ENCODE peak calls at places on chromosomes 16 and 17, in eight cellular contexts. R, D, F, J, M, H, O and T are unnamed samples.
A peak's percentile ranks its signal among the peaks of the same experiment; 100 is the strongest.

GRCh38 chr16:65697516-65697915 is 575.7 kb upstream of the CDH11 start:
- DNase-seq in F (no peak), H (no peak), J (no peak), M (no peak), O (no peak), R (no peak), D (no peak), T (no peak)

GRCh38 chr16:80912651-80913050 is 94.0 kb downstream of the CMC2 start:
- DNase-seq in F (no peak), H (no peak), J (no peak), R (no peak), O (no peak), M (no peak), D (no peak), T (no peak)

GRCh38 chr17:50423553-50424159 is 2.4 kb upstream of the ACSF2 start:
- DNase-seq in M (peak; percentile 67), R (no peak), H (peak; percentile 90), O (peak; percentile 66), D (peak; percentile 32), J (peak; percentile 45), F (peak; percentile 77), T (peak; percentile 15)

GRCh38 chr17:42775534-42776098 is 2.4 kb downstream of the VPS25 start:
- DNase-seq in J (no peak), R (peak; percentile 7), H (no peak), D (no peak), F (no peak), O (peak; percentile 57), M (no peak), T (no peak)

GRCh38 chr17:74513987-74514631 is 17.2 kb downstream of the CD300LB start:
- DNase-seq in H (peak; percentile 11), F (peak; percentile 88), O (peak; percentile 80), R (peak; percentile 10), J (peak; percentile 29), M (peak; percentile 74), D (peak; percentile 77), T (peak; percentile 87)

GRCh38 chr16:87828071-87828971 is 41.0 kb downstream of the SLC7A5 start:
- DNase-seq in H (peak; percentile 52), M (peak; percentile 86), R (no peak), J (no peak), F (no peak), O (no peak), D (no peak), T (peak; percentile 80)

GRCh38 chr16:77277571-77277970 is 78.4 kb downstream of the SYCE1L start:
- DNase-seq in D (no peak), H (no peak), F (no peak), J (no peak), O (no peak), M (no peak), R (no peak), T (no peak)

GRCh38 chr17:49567104-49567521 is 8.6 kb upstream of the NXPH3 start:
- DNase-seq in F (no peak), D (no peak), O (no peak), M (no peak), J (no peak), H (no peak), R (no peak), T (no peak)

GRCh38 chr16:69084301-69084700 is 21.2 kb upstream of the HAS3 start:
- DNase-seq in D (no peak), O (peak; percentile 60), M (no peak), J (no peak), F (no peak), H (no peak), R (no peak), T (no peak)

GRCh38 chr17:49779730-49780220 is 8.7 kb upstream of the KAT7 start:
- DNase-seq in O (peak; percentile 95), M (peak; percentile 56), H (peak; percentile 6), J (peak; percentile 57), F (peak; percentile 34), D (peak; percentile 26), R (peak; percentile 36), T (peak; percentile 61)

GRCh38 chr17:45284176-45285140 is 22.6 kb upstream of the SPATA32 start:
- DNase-seq in J (no peak), D (peak; percentile 43), R (peak; percentile 19), F (no peak), O (no peak), H (no peak), M (peak; percentile 64), T (peak; percentile 46)

GRCh38 chr16:14215941-14216340 is 144.8 kb downstream of the MRTFB start:
- DNase-seq in R (no peak), M (no peak), D (no peak), F (no peak), H (no peak), J (no peak), O (no peak), T (no peak)

GRCh38 chr17:48492401-48493298 is 38.2 kb downstream of the HOXB1 start:
- DNase-seq in R (peak; percentile 59), D (peak; percentile 72), J (peak; percentile 81), H (peak; percentile 59), M (peak; percentile 54), F (no peak), O (peak; percentile 86), T (no peak)

GRCh38 chr16:19005561-19006445 is 22.1 kb downstream of the TMC7 start:
- DNase-seq in R (no peak), J (no peak), H (peak; percentile 76), O (peak; percentile 54), F (peak; percentile 78), D (peak; percentile 61), M (no peak), T (no peak)

GRCh38 chr17:64775701-64776570 is 113.8 kb upstream of the SMURF2 start:
- DNase-seq in O (peak; percentile 12), R (no peak), F (no peak), D (no peak), J (no peak), M (no peak), H (no peak), T (no peak)
- H3K4me2 ChIP-seq in O (no peak overlapping the region), R (no peak overlapping the region), F (peak overlapping the region; percentile 79), D (peak overlapping the region; percentile 99), J (peak overlapping the region; percentile 89), M (peak overlapping the region; percentile 92), H (no peak overlapping the region), T (peak overlapping the region; percentile 79)

DNA sequence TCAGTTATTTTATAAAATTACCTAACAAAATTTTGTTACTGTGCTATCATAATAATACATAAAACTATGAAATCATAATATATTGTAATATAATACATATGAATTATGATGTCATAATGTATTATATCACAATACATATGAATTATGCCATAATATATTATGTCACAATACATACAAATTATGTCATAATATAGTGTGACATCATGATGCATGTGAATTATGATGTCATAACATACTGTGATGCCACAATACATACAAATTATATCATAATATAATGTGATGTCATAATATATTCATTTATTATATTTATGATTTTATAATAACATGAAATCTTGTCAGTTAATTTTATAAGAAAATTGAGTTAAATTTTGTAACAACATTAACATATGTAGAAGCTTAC is 2021.6 kb downstream of the TP53TG3F start:
- DNase-seq in M (no peak), D (no peak), H (no peak), F (no peak), J (no peak), R (no peak), O (no peak), T (no peak)
- H3K9me2 ChIP-seq in M (no peaks in the 10 kb centered on the region), D (no peaks in the 10 kb centered on the region), H (no peaks in the 10 kb centered on the region), F (no peaks in the 10 kb centered on the region), J (no peaks in the 10 kb centered on the region), R (no peaks in the 10 kb centered on the region), O (no peaks in the 10 kb centered on the region), T (no peaks in the 10 kb centered on the region)

GRCh38 chr17:44005527-44005864 is 1.1 kb downstream of the NAGS start:
- DNase-seq in R (no peak), H (no peak), F (no peak), O (no peak), M (no peak), D (no peak), J (no peak), T (no peak)
- H3K4me2 ChIP-seq in R (peak overlapping the region; percentile 95), H (no peak overlapping the region), F (peak overlapping the region; percentile 99), O (no peak overlapping the region), M (no peak overlapping the region), D (peak overlapping the region; percentile 99), J (peak overlapping the region; percentile 94), T (no peak overlapping the region)

DNA sequence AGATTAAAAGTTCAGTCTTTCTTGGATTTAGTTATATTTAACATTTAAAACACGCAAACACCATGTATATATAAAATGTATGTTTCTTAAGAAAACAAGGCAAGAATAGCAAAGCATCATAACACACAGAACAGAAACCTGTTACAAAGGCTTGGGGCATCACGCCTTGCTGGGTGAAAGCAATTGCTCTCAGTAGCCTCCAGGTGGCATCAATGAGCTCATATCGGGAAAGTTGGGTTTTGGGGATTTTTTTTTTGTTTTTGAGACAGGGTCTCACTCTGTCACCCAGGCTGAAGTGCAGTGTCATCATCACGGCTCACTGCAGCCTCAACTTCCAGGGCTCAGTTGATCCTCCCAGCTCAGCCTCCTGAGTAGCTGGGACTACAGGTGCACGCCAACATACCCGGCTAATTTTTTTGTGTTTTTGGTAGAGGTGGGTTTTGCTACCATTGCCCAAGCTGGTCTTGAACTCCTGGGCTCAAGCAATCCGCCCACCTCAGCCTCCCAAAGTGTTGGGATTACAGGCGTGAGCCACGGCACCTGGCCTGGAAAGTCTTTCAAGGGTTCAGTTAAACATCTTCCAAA is 56.9 kb downstream of the CYB5D2 start:
- DNase-seq in F (peak; percentile 18), H (peak; percentile 19), J (peak; percentile 69), R (peak; percentile 46), O (peak; percentile 72), D (peak; percentile 84), M (peak; percentile 85), T (peak; percentile 75)
- H3K9me2 ChIP-seq in F (no peaks in the 10 kb centered on the region), H (no peaks in the 10 kb centered on the region), J (no peaks in the 10 kb centered on the region), R (no peaks in the 10 kb centered on the region), O (no peaks in the 10 kb centered on the region), D (no peaks in the 10 kb centered on the region), M (no peaks in the 10 kb centered on the region), T (no peaks in the 10 kb centered on the region)

GRCh38 chr17:47278561-47278960 is 24.9 kb downstream of the ITGB3 start:
- DNase-seq in O (no peak), M (peak; percentile 59), F (no peak), H (no peak), R (peak; percentile 16), D (no peak), J (no peak), T (no peak)

GRCh38 chr17:47280072-47280811 is 26.6 kb downstream of the ITGB3 start:
- DNase-seq in F (no peak), J (no peak), O (peak; percentile 50), R (no peak), H (no peak), M (no peak), D (no peak), T (no peak)

GRCh38 chr17:47281246-47281645 is 27.6 kb downstream of the ITGB3 start:
- DNase-seq in J (no peak), D (no peak), F (no peak), R (no peak), M (no peak), O (no peak), H (no peak), T (no peak)

GRCh38 chr17:47277921-47278320 is 24.3 kb downstream of the ITGB3 start:
- DNase-seq in F (no peak), D (no peak), H (no peak), O (peak; percentile 51), J (no peak), M (no peak), R (no peak), T (no peak)

GRCh38 chr17:47279062-47279801 is 25.6 kb downstream of the ITGB3 start:
- DNase-seq in F (no peak), M (peak; percentile 94), J (peak; percentile 52), R (peak; percentile 67), H (peak; percentile 75), D (peak; percentile 49), O (peak; percentile 98), T (peak; percentile 77)
- H3K4me2 ChIP-seq in F (peak overlapping the region; percentile 53), M (peak overlapping the region; percentile 73), J (no peak overlapping the region), R (peak overlapping the region; percentile 67), H (peak overlapping the region; percentile 59), D (no peak overlapping the region), O (peak overlapping the region; percentile 63), T (peak overlapping the region; percentile 67)